ENCODE peak calls at places on chromosome 17, in four cellular contexts. One of them, this sample, is unnamed. For H3K4me1 and H3K9me3, the result is how much of the 10 kb centered on the place peaks cover.

GRCh38 chr17:40530988-40531971 is 29.9 kb upstream of the TNS4 start:
- DNase-seq in GM23248: no peak
- DNase-seq in pancreas: no peak
- DNase-seq in endodermal cell: peak
- DNase-seq in this sample: no peak

GRCh38 chr17:37718383-37719048 is 26.3 kb downstream of the HNF1B start:
- DNase-seq in endodermal cell: no peak
- DNase-seq in GM23248: no peak
- DNase-seq in pancreas: no peak
- DNase-seq in this sample: no peak

GRCh38 chr17:1574697-1575471 is 12.3 kb upstream of the PITPNA start:
- DNase-seq in pancreas: peak
- DNase-seq in endodermal cell: peak
- DNase-seq in GM23248: no peak
- DNase-seq in this sample: no peak

GRCh38 chr17:53017227-53017626 is 805.5 kb upstream of the KIF2B start:
- DNase-seq in endodermal cell: no peak
- DNase-seq in GM23248: no peak
- DNase-seq in pancreas: no peak
- DNase-seq in this sample: no peak

GRCh38 chr17:64174686-64175456 is 44.9 kb upstream of the ERN1 start:
- DNase-seq in GM23248: peak
- DNase-seq in pancreas: no peak
- DNase-seq in endodermal cell: peak
- DNase-seq in this sample: no peak

GRCh38 chr17:10875984-10876555 is 38.2 kb upstream of the PIRT start:
- DNase-seq in endodermal cell: peak
- DNase-seq in GM23248: peak
- DNase-seq in pancreas: peak
- DNase-seq in this sample: peak

GRCh38 chr17:72302735-72303134 is 181.9 kb downstream of the SOX9 start:
- DNase-seq in GM23248: no peak
- DNase-seq in endodermal cell: no peak
- DNase-seq in pancreas: no peak
- DNase-seq in this sample: no peak

GRCh38 chr17:7466644-7467341 is 12.6 kb downstream of the ZBTB4 start:
- DNase-seq in endodermal cell: no peak
- DNase-seq in GM23248: peak
- DNase-seq in pancreas: peak
- DNase-seq in this sample: peak

GRCh38 chr17:16991349-16992009 is 19.6 kb upstream of the TNFRSF13B start:
- DNase-seq in pancreas: peak
- DNase-seq in endodermal cell: peak
- DNase-seq in GM23248: peak
- DNase-seq in this sample: peak

GRCh38 chr17:38674013-38674748 is 576 bp downstream of the EPOP start:
- DNase-seq in pancreas: peak
- DNase-seq in endodermal cell: peak
- DNase-seq in GM23248: peak
- DNase-seq in this sample: peak

GRCh38 chr17:64270885-64271284 is 7.8 kb upstream of the TEX2 start:
- DNase-seq in pancreas: no peak
- DNase-seq in GM23248: no peak
- DNase-seq in endodermal cell: no peak
- DNase-seq in this sample: no peak

GRCh38 chr17:17347956-17348871 is 45.0 kb downstream of the NT5M start:
- DNase-seq in GM23248: no peak
- DNase-seq in endodermal cell: peak
- DNase-seq in pancreas: no peak
- DNase-seq in this sample: no peak

GRCh38 chr17:81423698-81424071 is 28.4 kb downstream of the BAHCC1 start:
- DNase-seq in GM23248: no peak
- DNase-seq in endodermal cell: no peak
- DNase-seq in pancreas: no peak
- DNase-seq in this sample: no peak

GRCh38 chr17:37769050-37769449 is 24.2 kb upstream of the HNF1B start:
- DNase-seq in pancreas: no peak
- DNase-seq in endodermal cell: no peak
- DNase-seq in GM23248: no peak
- DNase-seq in this sample: no peak

GRCh38 chr17:72233981-72234380 is 113.2 kb downstream of the SOX9 start:
- DNase-seq in pancreas: no peak
- DNase-seq in GM23248: no peak
- DNase-seq in endodermal cell: no peak
- DNase-seq in this sample: no peak

GRCh38 chr17:71548540-71549190 is 572.2 kb upstream of the SOX9 start:
- DNase-seq in pancreas: no peak
- DNase-seq in endodermal cell: no peak
- DNase-seq in GM23248: peak
- DNase-seq in this sample: no peak

GRCh38 chr17:66341462-66341861 is 39.0 kb downstream of the PRKCA start:
- DNase-seq in pancreas: no peak
- DNase-seq in GM23248: no peak
- DNase-seq in endodermal cell: no peak
- DNase-seq in this sample: no peak

GRCh38 chr17:8161289-8162231 is 1.2 kb downstream of the VAMP2 start:
- DNase-seq in GM23248: no peak
- DNase-seq in endodermal cell: no peak
- DNase-seq in pancreas: peak
- DNase-seq in this sample: peak

GRCh38 chr17:34252138-34252889 is 2.8 kb upstream of the CCL2 start:
- DNase-seq in endodermal cell: peak
- DNase-seq in GM23248: peak
- DNase-seq in pancreas: peak
- DNase-seq in this sample: peak

GRCh38 chr17:47621293-47622178 is 28.2 kb upstream of the KPNB1 start:
- DNase-seq in GM23248: peak
- DNase-seq in pancreas: no peak
- DNase-seq in endodermal cell: peak
- DNase-seq in this sample: no peak

GRCh38 chr17:75147878-75148546 is 6.3 kb downstream of the JPT1 start:
- DNase-seq in endodermal cell: no peak
- DNase-seq in GM23248: no peak
- DNase-seq in pancreas: no peak
- DNase-seq in this sample: peak

GRCh38 chr17:78263736-78264340 is 32.4 kb downstream of the TMEM235 start:
- DNase-seq in endodermal cell: peak
- DNase-seq in pancreas: peak
- DNase-seq in GM23248: no peak
- DNase-seq in this sample: no peak

GRCh38 chr17:38706625-38707298 is 1.7 kb downstream of the MLLT6 start:
- DNase-seq in GM23248: peak
- DNase-seq in pancreas: no peak
- DNase-seq in endodermal cell: peak
- DNase-seq in this sample: no peak

DNA sequence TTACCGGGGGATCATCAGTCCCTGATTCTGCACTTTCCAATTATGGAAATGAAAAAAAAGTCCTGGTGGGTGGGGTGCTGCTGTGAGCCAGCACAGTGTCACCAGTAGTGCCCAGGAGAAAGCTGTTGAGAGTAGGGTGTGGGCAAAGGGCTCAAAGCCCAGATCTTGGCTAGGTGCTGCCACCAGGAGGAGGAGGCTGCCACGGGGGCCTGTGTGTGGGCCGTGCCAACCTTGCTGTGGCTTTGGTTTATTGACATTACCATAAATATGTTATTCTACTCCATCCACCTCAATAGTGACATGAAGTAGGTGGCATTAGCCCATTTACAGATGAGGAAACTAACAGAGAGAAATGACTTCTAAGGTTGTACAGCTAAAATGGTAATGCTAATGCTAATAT is 6.7 kb upstream of the PRPSAP2 start:
- DNase-seq in pancreas: no peak
- DNase-seq in GM23248: no peak
- DNase-seq in endodermal cell: peak
- DNase-seq in this sample: no peak
- H3K4me3 ChIP-seq in pancreas: no peak
- H3K4me3 ChIP-seq in GM23248: no peak
- H3K4me3 ChIP-seq in endodermal cell: no peak
- H3K4me3 ChIP-seq in this sample: no peak

GRCh38 chr17:28528329-28529011 is 22.3 kb downstream of the FOXN1 start:
- DNase-seq in GM23248: peak
- DNase-seq in pancreas: no peak
- DNase-seq in endodermal cell: no peak
- DNase-seq in this sample: peak
- H3K4me1 ChIP-seq in GM23248: under half
- H3K4me1 ChIP-seq in pancreas: under half
- H3K4me1 ChIP-seq in endodermal cell: under half
- H3K4me1 ChIP-seq in this sample: under half

GRCh38 chr17:5097101-5097834 is 14.4 kb downstream of the ZNF232 start:
- DNase-seq in endodermal cell: peak
- DNase-seq in pancreas: peak
- DNase-seq in GM23248: no peak
- DNase-seq in this sample: peak
- H3K9me3 ChIP-seq in endodermal cell: under half
- H3K9me3 ChIP-seq in pancreas: under half
- H3K9me3 ChIP-seq in GM23248: under half
- H3K9me3 ChIP-seq in this sample: half or more

DNA sequence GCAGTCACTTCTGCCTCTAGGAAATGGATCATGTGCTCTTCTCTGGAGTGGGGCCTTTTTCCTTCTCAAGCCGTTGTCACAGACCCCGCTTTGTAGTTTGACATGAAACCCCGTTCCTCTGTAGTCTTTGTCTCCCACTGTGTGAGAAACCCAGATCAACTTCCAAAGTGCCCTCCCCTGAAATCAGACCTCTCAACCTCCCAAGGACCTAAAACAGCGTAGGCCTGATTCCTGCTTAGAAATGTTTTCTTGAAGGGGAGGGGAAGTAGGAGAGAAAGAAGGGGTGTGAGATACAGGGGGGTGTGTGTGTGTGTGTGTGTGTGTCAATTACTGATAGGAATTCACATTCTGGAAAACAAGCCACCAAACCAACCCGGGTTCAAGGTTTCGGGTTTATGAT is 1.5 kb downstream of the UBE2O start:
- DNase-seq in endodermal cell: peak
- DNase-seq in pancreas: no peak
- DNase-seq in GM23248: no peak
- DNase-seq in this sample: no peak
- H3K4me3 ChIP-seq in endodermal cell: peak
- H3K4me3 ChIP-seq in pancreas: peak
- H3K4me3 ChIP-seq in GM23248: peak
- H3K4me3 ChIP-seq in this sample: no peak

This sample was measured in mucosa of descending colon.